ENCODE peak calls at places on chromosomes 5 and 9, in eight cellular contexts. One of them, this sample, is unnamed.

GRCh38 chr5:115977988-115978387 is 15.7 kb downstream of the LVRN start:
- DNase-seq in pancreas: no peak
- DNase-seq in glutamatergic neuron: no peak
- DNase-seq in cardiac fibroblast: peak
- DNase-seq in A549: no peak
- DNase-seq in foreskin fibroblast: peak
- DNase-seq in fibroblast of the aortic adventitia: peak
- DNase-seq in BJ: peak
- DNase-seq in this sample: no peak

GRCh38 chr9:124602204-124602603 is 95.0 kb upstream of the NR5A1 start:
- DNase-seq in cardiac fibroblast: peak
- DNase-seq in pancreas: no peak
- DNase-seq in A549: peak
- DNase-seq in fibroblast of the aortic adventitia: no peak
- DNase-seq in glutamatergic neuron: no peak
- DNase-seq in foreskin fibroblast: no peak
- DNase-seq in BJ: no peak
- DNase-seq in this sample: no peak

GRCh38 chr9:134601764-134602163 is 39.8 kb upstream of the COL5A1 start:
- DNase-seq in fibroblast of the aortic adventitia: peak
- DNase-seq in A549: no peak
- DNase-seq in foreskin fibroblast: peak
- DNase-seq in glutamatergic neuron: no peak
- DNase-seq in BJ: no peak
- DNase-seq in pancreas: no peak
- DNase-seq in cardiac fibroblast: peak
- DNase-seq in this sample: no peak

GRCh38 chr5:398475-399295 is 44.3 kb upstream of the EXOC3 start:
- DNase-seq in pancreas: no peak
- DNase-seq in cardiac fibroblast: no peak
- DNase-seq in foreskin fibroblast: no peak
- DNase-seq in glutamatergic neuron: no peak
- DNase-seq in BJ: no peak
- DNase-seq in A549: no peak
- DNase-seq in fibroblast of the aortic adventitia: no peak
- DNase-seq in this sample: no peak

GRCh38 chr5:138528744-138529469 is 14.1 kb downstream of the ETF1 start:
- DNase-seq in pancreas: no peak
- DNase-seq in cardiac fibroblast: no peak
- DNase-seq in A549: no peak
- DNase-seq in BJ: no peak
- DNase-seq in fibroblast of the aortic adventitia: no peak
- DNase-seq in foreskin fibroblast: no peak
- DNase-seq in glutamatergic neuron: no peak
- DNase-seq in this sample: no peak

GRCh38 chr5:176739461-176740051 is 70.8 kb upstream of the UNC5A start:
- DNase-seq in cardiac fibroblast: no peak
- DNase-seq in foreskin fibroblast: no peak
- DNase-seq in glutamatergic neuron: no peak
- DNase-seq in pancreas: no peak
- DNase-seq in A549: no peak
- DNase-seq in fibroblast of the aortic adventitia: no peak
- DNase-seq in BJ: no peak
- DNase-seq in this sample: no peak

GRCh38 chr5:67462150-67462549 is 265.6 kb upstream of the CD180 start:
- DNase-seq in glutamatergic neuron: no peak
- DNase-seq in fibroblast of the aortic adventitia: no peak
- DNase-seq in pancreas: no peak
- DNase-seq in A549: no peak
- DNase-seq in BJ: peak
- DNase-seq in foreskin fibroblast: peak
- DNase-seq in cardiac fibroblast: no peak
- DNase-seq in this sample: no peak

GRCh38 chr9:112351184-112351583 is 17.8 kb upstream of the PTBP3 start:
- DNase-seq in A549: no peak
- DNase-seq in pancreas: no peak
- DNase-seq in glutamatergic neuron: no peak
- DNase-seq in BJ: no peak
- DNase-seq in fibroblast of the aortic adventitia: no peak
- DNase-seq in foreskin fibroblast: no peak
- DNase-seq in cardiac fibroblast: no peak
- DNase-seq in this sample: no peak

GRCh38 chr9:114484854-114485443 is 20.3 kb downstream of the WHRN start:
- DNase-seq in fibroblast of the aortic adventitia: peak
- DNase-seq in foreskin fibroblast: peak
- DNase-seq in glutamatergic neuron: no peak
- DNase-seq in pancreas: no peak
- DNase-seq in A549: peak
- DNase-seq in BJ: no peak
- DNase-seq in cardiac fibroblast: peak
- DNase-seq in this sample: peak

GRCh38 chr9:101635473-101635872 is 40.7 kb upstream of the PPP3R2 start:
- DNase-seq in fibroblast of the aortic adventitia: no peak
- DNase-seq in pancreas: no peak
- DNase-seq in glutamatergic neuron: no peak
- DNase-seq in cardiac fibroblast: no peak
- DNase-seq in BJ: no peak
- DNase-seq in foreskin fibroblast: no peak
- DNase-seq in A549: no peak
- DNase-seq in this sample: no peak

GRCh38 chr9:91043041-91043740 is 241.6 kb downstream of the SYK start:
- DNase-seq in BJ: no peak
- DNase-seq in pancreas: no peak
- DNase-seq in glutamatergic neuron: no peak
- DNase-seq in cardiac fibroblast: no peak
- DNase-seq in foreskin fibroblast: peak
- DNase-seq in A549: no peak
- DNase-seq in fibroblast of the aortic adventitia: no peak
- DNase-seq in this sample: no peak

GRCh38 chr5:83972236-83972635 is 251.6 kb upstream of the HAPLN1 start:
- DNase-seq in foreskin fibroblast: peak
- DNase-seq in cardiac fibroblast: no peak
- DNase-seq in fibroblast of the aortic adventitia: peak
- DNase-seq in pancreas: no peak
- DNase-seq in glutamatergic neuron: no peak
- DNase-seq in A549: no peak
- DNase-seq in BJ: no peak
- DNase-seq in this sample: no peak

GRCh38 chr5:7850533-7851239 is at the start of gene CFAP90:
- DNase-seq in cardiac fibroblast: peak
- DNase-seq in fibroblast of the aortic adventitia: no peak
- DNase-seq in A549: peak
- DNase-seq in BJ: no peak
- DNase-seq in pancreas: peak
- DNase-seq in foreskin fibroblast: peak
- DNase-seq in glutamatergic neuron: peak
- DNase-seq in this sample: peak

GRCh38 chr5:52497133-52497693 is 290.5 kb upstream of the ITGA1 start:
- DNase-seq in fibroblast of the aortic adventitia: no peak
- DNase-seq in cardiac fibroblast: no peak
- DNase-seq in BJ: no peak
- DNase-seq in glutamatergic neuron: no peak
- DNase-seq in foreskin fibroblast: no peak
- DNase-seq in pancreas: no peak
- DNase-seq in A549: no peak
- DNase-seq in this sample: no peak

GRCh38 chr5:34452170-34452828 is 203.8 kb upstream of the RAI14 start:
- DNase-seq in fibroblast of the aortic adventitia: peak
- DNase-seq in cardiac fibroblast: peak
- DNase-seq in pancreas: no peak
- DNase-seq in A549: no peak
- DNase-seq in foreskin fibroblast: peak
- DNase-seq in BJ: no peak
- DNase-seq in glutamatergic neuron: no peak
- DNase-seq in this sample: peak

GRCh38 chr5:15693036-15693728 is 193.2 kb downstream of the FBXL7 start:
- DNase-seq in fibroblast of the aortic adventitia: peak
- DNase-seq in glutamatergic neuron: no peak
- DNase-seq in foreskin fibroblast: no peak
- DNase-seq in A549: no peak
- DNase-seq in cardiac fibroblast: no peak
- DNase-seq in BJ: no peak
- DNase-seq in pancreas: no peak
- DNase-seq in this sample: no peak

GRCh38 chr9:96450613-96451544 is 910 bp downstream of the HABP4 start:
- DNase-seq in BJ: no peak
- DNase-seq in fibroblast of the aortic adventitia: peak
- DNase-seq in cardiac fibroblast: peak
- DNase-seq in A549: peak
- DNase-seq in pancreas: peak
- DNase-seq in glutamatergic neuron: peak
- DNase-seq in foreskin fibroblast: peak
- DNase-seq in this sample: peak

GRCh38 chr9:93258818-93259489 is 75.0 kb downstream of the WNK2 start:
- DNase-seq in cardiac fibroblast: no peak
- DNase-seq in pancreas: peak
- DNase-seq in fibroblast of the aortic adventitia: no peak
- DNase-seq in glutamatergic neuron: peak
- DNase-seq in BJ: no peak
- DNase-seq in A549: no peak
- DNase-seq in foreskin fibroblast: no peak
- DNase-seq in this sample: no peak

GRCh38 chr5:95782166-95782565 is 40.4 kb downstream of the GLRX start:
- DNase-seq in glutamatergic neuron: no peak
- DNase-seq in fibroblast of the aortic adventitia: no peak
- DNase-seq in pancreas: no peak
- DNase-seq in foreskin fibroblast: no peak
- DNase-seq in cardiac fibroblast: no peak
- DNase-seq in A549: no peak
- DNase-seq in BJ: no peak
- DNase-seq in this sample: no peak

GRCh38 chr5:43967165-43967564 is 364.2 kb downstream of the NNT start:
- DNase-seq in fibroblast of the aortic adventitia: peak
- DNase-seq in foreskin fibroblast: peak
- DNase-seq in glutamatergic neuron: no peak
- DNase-seq in A549: no peak
- DNase-seq in BJ: no peak
- DNase-seq in cardiac fibroblast: peak
- DNase-seq in pancreas: no peak
- DNase-seq in this sample: no peak
- TF ChIP-seq CTCF in fibroblast of the aortic adventitia: no peak
- TF ChIP-seq CTCF in foreskin fibroblast: no peak
- TF ChIP-seq CTCF in glutamatergic neuron: no peak
- TF ChIP-seq CTCF in A549: no peak
- TF ChIP-seq CTCF in BJ: no peak
- TF ChIP-seq CTCF in cardiac fibroblast: no peak
- TF ChIP-seq CTCF in pancreas: no peak
- TF ChIP-seq CTCF in this sample: no peak

DNA sequence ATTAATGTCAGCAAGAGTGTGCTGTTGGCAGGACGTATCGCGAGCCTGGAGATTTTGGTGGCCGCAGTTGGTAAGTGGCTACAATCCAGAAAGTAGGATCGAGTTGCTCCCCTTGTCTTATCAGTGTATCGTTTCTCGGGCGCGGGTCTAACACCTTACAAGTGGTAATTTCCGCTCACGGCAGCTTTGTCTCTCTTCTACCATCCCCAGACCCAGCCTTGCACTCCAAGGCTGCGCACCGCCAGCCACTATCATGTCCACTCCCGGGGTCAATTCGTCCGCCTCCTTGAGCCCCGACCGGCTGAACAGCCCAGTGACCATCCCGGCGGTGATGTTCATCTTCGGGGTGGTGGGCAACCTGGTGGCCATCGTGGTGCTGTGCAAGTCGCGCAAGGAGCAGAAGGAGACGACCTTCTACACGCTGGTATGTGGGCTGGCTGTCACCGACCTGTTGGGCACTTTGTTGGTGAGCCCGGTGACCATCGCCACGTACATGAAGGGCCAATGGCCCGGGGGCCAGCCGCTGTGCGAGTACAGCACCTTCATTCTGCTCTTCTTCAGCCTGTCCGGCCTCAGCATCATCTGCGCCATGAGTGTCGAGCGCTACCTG is 1.1 kb downstream of the PTGER4 start:
- DNase-seq in pancreas: peak
- DNase-seq in fibroblast of the aortic adventitia: no peak
- DNase-seq in cardiac fibroblast: peak
- DNase-seq in A549: no peak
- DNase-seq in foreskin fibroblast: peak
- DNase-seq in glutamatergic neuron: peak
- DNase-seq in BJ: no peak
- DNase-seq in this sample: peak
- TF ChIP-seq CTCF in pancreas: no peak
- TF ChIP-seq CTCF in fibroblast of the aortic adventitia: peak
- TF ChIP-seq CTCF in cardiac fibroblast: peak
- TF ChIP-seq CTCF in A549: no peak
- TF ChIP-seq CTCF in foreskin fibroblast: no peak
- TF ChIP-seq CTCF in glutamatergic neuron: peak
- TF ChIP-seq CTCF in BJ: peak
- TF ChIP-seq CTCF in this sample: no peak

DNA sequence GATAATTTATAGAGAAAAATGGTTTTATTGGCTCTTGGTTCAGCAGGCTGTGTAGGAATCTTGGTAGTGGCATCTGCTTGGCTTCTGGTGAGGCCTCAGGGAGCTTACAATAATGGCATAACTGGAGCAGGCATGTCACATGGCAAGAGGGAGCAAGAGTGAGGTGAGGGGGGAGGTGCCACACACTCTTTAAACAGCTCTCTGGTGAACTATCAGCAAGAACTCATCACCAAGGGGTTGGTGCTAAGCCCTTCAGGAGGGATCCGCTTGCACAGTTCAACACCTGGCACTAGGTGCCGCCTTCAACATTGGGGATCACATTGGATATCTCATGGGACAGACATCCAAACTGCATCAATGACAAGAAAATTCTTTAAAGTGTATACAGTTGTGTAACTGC is 10.5 kb downstream of the GPBP1 start:
- DNase-seq in cardiac fibroblast: no peak
- DNase-seq in pancreas: no peak
- DNase-seq in glutamatergic neuron: no peak
- DNase-seq in foreskin fibroblast: no peak
- DNase-seq in BJ: no peak
- DNase-seq in A549: peak
- DNase-seq in fibroblast of the aortic adventitia: no peak
- DNase-seq in this sample: peak
- TF ChIP-seq CTCF in cardiac fibroblast: no peak
- TF ChIP-seq CTCF in pancreas: no peak
- TF ChIP-seq CTCF in glutamatergic neuron: no peak
- TF ChIP-seq CTCF in foreskin fibroblast: no peak
- TF ChIP-seq CTCF in BJ: no peak
- TF ChIP-seq CTCF in A549: no peak
- TF ChIP-seq CTCF in fibroblast of the aortic adventitia: no peak
- TF ChIP-seq CTCF in this sample: peak

DNA sequence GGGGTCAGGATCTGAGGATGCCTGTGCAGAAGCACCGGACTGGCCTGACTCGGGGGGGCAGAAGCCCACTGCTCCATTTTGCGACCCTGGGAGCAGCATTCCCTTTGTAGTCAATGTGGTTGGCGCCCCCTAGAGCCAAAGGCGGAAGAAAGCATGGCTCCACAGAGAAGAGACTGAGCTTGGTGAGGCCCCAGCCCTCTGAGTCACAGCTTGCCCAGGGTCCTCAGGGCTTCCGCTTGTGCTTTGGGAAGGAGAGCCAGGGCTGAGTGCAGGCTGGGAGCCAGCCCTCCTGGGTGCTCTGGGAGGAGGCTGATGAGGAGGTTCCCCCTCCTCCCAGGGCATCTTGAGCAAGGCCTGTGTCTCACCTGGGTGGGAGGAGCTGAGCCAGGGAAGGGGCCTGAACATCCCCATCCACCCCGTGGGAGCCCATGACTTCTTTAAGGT is 5.5 kb upstream of the AQP3 start:
- DNase-seq in fibroblast of the aortic adventitia: peak
- DNase-seq in cardiac fibroblast: peak
- DNase-seq in foreskin fibroblast: peak
- DNase-seq in glutamatergic neuron: peak
- DNase-seq in BJ: no peak
- DNase-seq in A549: peak
- DNase-seq in pancreas: peak
- DNase-seq in this sample: peak
- TF ChIP-seq CTCF in fibroblast of the aortic adventitia: peak
- TF ChIP-seq CTCF in cardiac fibroblast: peak
- TF ChIP-seq CTCF in foreskin fibroblast: peak
- TF ChIP-seq CTCF in glutamatergic neuron: peak
- TF ChIP-seq CTCF in BJ: peak
- TF ChIP-seq CTCF in A549: peak
- TF ChIP-seq CTCF in pancreas: peak
- TF ChIP-seq CTCF in this sample: peak